ENCODE peak calls at places on chromosomes 4 and X, in four cellular contexts. D, S, M and R are unnamed samples.

GRCh38 chrX:41779058-41779564 is 55.1 kb downstream of the GPR82 start:
- DNase-seq in D (no peak), S (no peak), M (no peak), R (no peak)

GRCh38 chr4:1278336-1278670 is 11.4 kb upstream of the MAEA start:
- DNase-seq in S (no peak), M (no peak), D (no peak), R (no peak)

GRCh38 chr4:113504422-113504821 is 257.1 kb downstream of the CAMK2D start:
- DNase-seq in M (no peak), S (no peak), D (no peak), R (no peak)

GRCh38 chr4:158783775-158784174 is 14.9 kb downstream of the FNIP2 start:
- DNase-seq in M (no peak), S (no peak), D (no peak), R (no peak)

GRCh38 chrX:150568320-150569154 is at the start of gene MTM1:
- DNase-seq in M (peak; percentile 71), S (peak; percentile 94), D (peak; percentile 96), R (peak; percentile 83)

GRCh38 chr4:109218288-109218687 is 84.2 kb downstream of the COL25A1 start:
- DNase-seq in D (no peak), S (no peak), M (no peak), R (no peak)

GRCh38 chr4:80270321-80270720 is 3.9 kb downstream of the FGF5 start:
- DNase-seq in D (no peak), M (no peak), S (no peak), R (no peak)

GRCh38 chrX:1242901-1243402 is 25.7 kb upstream of the CSF2RA start:
- DNase-seq in S (no peak), D (no peak), M (peak; percentile 51), R (no peak)

GRCh38 chrX:16610121-16610565 is 39.8 kb upstream of the S100G start:
- DNase-seq in S (no peak), D (no peak), M (no peak), R (no peak)

GRCh38 chrX:72001906-72002305 is 91.3 kb downstream of the NHSL2 start:
- DNase-seq in S (no peak), M (no peak), D (no peak), R (no peak)

GRCh38 chrX:47191331-47191730 is 2.3 kb upstream of the UBA1 start:
- DNase-seq in M (no peak), S (peak; percentile 6), D (no peak), R (no peak)

GRCh38 chrX:2894885-2895292 is 34.2 kb downstream of the ARSD start:
- DNase-seq in S (peak; percentile 85), D (no peak), M (no peak), R (no peak)

GRCh38 chrX:69031181-69031580 is 134.1 kb downstream of the PJA1 start:
- DNase-seq in S (no peak), D (no peak), M (no peak), R (no peak)

GRCh38 chr4:106409901-106410889 is 41.6 kb upstream of the GIMD1 start:
- DNase-seq in S (no peak), D (no peak), M (no peak), R (no peak)

GRCh38 chrX:51837926-51838325 is 55.5 kb upstream of the MAGED1 start:
- DNase-seq in M (no peak), S (no peak), D (no peak), R (no peak)

GRCh38 chrX:37662181-37662580 is 23.4 kb upstream of the XK start:
- DNase-seq in S (peak; percentile 69), M (no peak), D (no peak), R (no peak)

GRCh38 chr4:15586046-15586445 is 69.1 kb downstream of the FBXL5 start:
- DNase-seq in M (no peak), S (no peak), D (no peak), R (no peak)

GRCh38 chr4:79081973-79082372 is 142.7 kb upstream of the PAQR3 start:
- DNase-seq in D (no peak), M (no peak), S (no peak), R (no peak)

GRCh38 chr4:110518889-110519490 is 43.0 kb downstream of the ENPEP start:
- DNase-seq in D (peak; percentile 35), S (no peak), M (no peak), R (no peak)

GRCh38 chrX:136237074-136237473 is 14.1 kb downstream of the MAP7D3 start:
- DNase-seq in S (no peak), D (no peak), M (no peak), R (no peak)

GRCh38 chr4:15533817-15534216 is 64.1 kb downstream of the CC2D2A start:
- DNase-seq in S (no peak), M (no peak), D (no peak), R (no peak)

GRCh38 chrX:10892605-10893225 is 218.4 kb upstream of the HCCS start:
- DNase-seq in M (no peak), D (no peak), S (no peak), R (no peak)

GRCh38 chrX:151871244-151871643 is 41.4 kb upstream of the MAGEA4 start:
- DNase-seq in S (no peak), M (no peak), D (no peak), R (no peak)

GRCh38 chr4:151743128-151743854 is 17.5 kb downstream of the GATB start:
- DNase-seq in D (no peak), S (no peak), M (peak; percentile 66), R (no peak)

GRCh38 chrX:68999351-68999750 is 165.9 kb downstream of the PJA1 start:
- DNase-seq in D (no peak), S (no peak), M (no peak), R (no peak)

GRCh38 chr4:142743071-142743825 is 102.9 kb downstream of the INPP4B start:
- DNase-seq in S (no peak), D (no peak), M (no peak), R (no peak)

GRCh38 chr4:88017516-88018302 is 10.3 kb downstream of the PKD2 start:
- DNase-seq in D (no peak), M (no peak), S (no peak), R (no peak)

GRCh38 chrX:43971966-43972961 is 926 bp downstream of the NDP start:
- DNase-seq in D (no peak), S (no peak), M (no peak), R (no peak)

GRCh38 chr4:108834167-108834566 is 71.3 kb upstream of the ETNPPL start:
- DNase-seq in M (no peak), D (no peak), S (no peak), R (no peak)

GRCh38 chr4:156800463-156800862 is 171.1 kb downstream of the PDGFC start:
- DNase-seq in S (no peak), D (no peak), M (no peak), R (no peak)

GRCh38 chr4:182560358-182560757 is 317.2 kb downstream of the TENM3 start:
- DNase-seq in M (no peak), D (no peak), S (no peak), R (no peak)

GRCh38 chrX:19904778-19905367 is 17.5 kb upstream of the SH3KBP1 start:
- DNase-seq in M (no peak), D (peak; percentile 15), S (peak; percentile 57), R (peak; percentile 25)

GRCh38 chr4:46390353-46391058 is 578 bp upstream of the GABRA2 start:
- DNase-seq in S (no peak), M (no peak), D (no peak), R (no peak)

GRCh38 chr4:140071806-140072205 is 82.2 kb downstream of the MAML3 start:
- DNase-seq in D (no peak), M (peak; percentile 35), S (peak; percentile 81), R (peak; percentile 35)

GRCh38 chrX:134936542-134936941 is 54.2 kb upstream of the SMIM10 start:
- DNase-seq in S (no peak), M (no peak), D (no peak), R (no peak)

GRCh38 chrX:3191821-3192220 is 150.6 kb downstream of the ARSF start:
- DNase-seq in D (no peak), S (no peak), M (no peak), R (no peak)

GRCh38 chrX:114976321-114976720 is 41.1 kb downstream of the IL13RA2 start:
- DNase-seq in S (no peak), M (no peak), D (no peak), R (no peak)

GRCh38 chr4:30875659-30876269 is 155.6 kb downstream of the PCDH7 start:
- DNase-seq in M (no peak), S (no peak), D (no peak), R (no peak)

GRCh38 chr4:130090427-130090826 is 994.5 kb downstream of the C4orf33 start:
- DNase-seq in M (no peak), S (no peak), D (no peak), R (no peak)

DNA sequence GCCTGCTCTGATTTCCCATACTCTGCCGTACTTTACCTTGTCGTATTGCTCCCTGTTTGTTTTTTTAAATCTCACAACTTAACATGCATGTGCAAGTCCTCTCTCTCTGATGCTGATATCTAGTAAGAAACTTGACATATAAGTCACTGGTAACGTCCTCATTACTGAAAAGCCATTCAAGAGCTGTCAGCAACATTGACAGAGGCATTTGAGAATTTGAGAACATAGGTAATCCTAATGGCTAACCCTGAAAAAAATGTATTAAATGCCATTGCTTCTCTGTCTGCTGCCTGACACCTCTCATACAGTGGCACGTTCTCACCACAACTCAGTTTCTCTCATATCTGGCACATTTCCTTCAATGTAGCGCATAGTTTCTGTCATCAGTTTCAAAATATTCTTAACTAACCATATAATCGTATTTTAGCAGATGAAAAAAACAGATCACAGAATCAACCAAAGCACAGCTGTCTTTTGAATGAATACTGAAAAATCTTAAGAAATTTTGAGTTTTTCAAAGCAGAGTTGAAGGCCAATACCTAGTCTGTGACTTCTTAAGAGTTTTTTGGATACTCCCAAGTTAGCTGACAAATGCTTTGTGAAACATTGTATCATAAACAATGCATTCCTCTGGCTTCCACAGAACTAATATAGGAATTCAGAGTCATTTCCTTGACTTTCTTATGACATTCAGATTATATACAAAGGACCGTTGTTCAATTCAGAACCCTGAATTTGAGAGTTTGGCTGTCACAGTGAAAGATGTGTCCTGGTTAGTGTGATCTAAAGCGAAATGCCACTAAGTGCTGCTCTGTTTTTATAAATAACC is 996.4 kb downstream of the C4orf33 start:
- DNase-seq in D (no peak), M (no peak), S (no peak), R (no peak)
- TF ChIP-seq POLR2AphosphoS5 in D (no peak), M (no peak), S (no peak), R (no peak)

GRCh38 chr4:170990989-170991589 is 822.1 kb upstream of the GALNTL6 start:
- DNase-seq in M (no peak), S (peak; percentile 38), D (no peak), R (no peak)
- TF ChIP-seq SPI1 in M (no peak), S (no peak), D (no peak), R (no peak)

GRCh38 chr4:28832445-28832844 is 1887.7 kb upstream of the PCDH7 start:
- DNase-seq in M (no peak), S (no peak), D (no peak), R (no peak)

GRCh38 chr4:28831867-28832266 is 1888.3 kb upstream of the PCDH7 start:
- DNase-seq in S (no peak), D (no peak), M (no peak), R (no peak)

GRCh38 chr4:28834120-28834519 is 1886.0 kb upstream of the PCDH7 start:
- DNase-seq in M (no peak), D (no peak), S (no peak), R (no peak)
- TF ChIP-seq POLR2AphosphoS5 in M (no peak), D (no peak), S (no peak), R (no peak)

GRCh38 chr4:121156822-121157769 is 7.0 kb downstream of the TNIP3 start:
- DNase-seq in M (no peak), S (peak; percentile 76), D (no peak), R (no peak)
- TF ChIP-seq SPI1 in M (no peak), S (peak; percentile 18), D (no peak), R (no peak)

GRCh38 chr4:74537459-74537858 is 92.5 kb downstream of the AREG start:
- DNase-seq in D (no peak), S (no peak), M (no peak), R (no peak)
- TF ChIP-seq POLR2AphosphoS5 in D (no peak), S (no peak), M (no peak), R (no peak)